ENCODE peak calls at places on chromosomes 11 and 22, in seven cellular contexts. Y is B cell; O is activated CD4-positive, alpha-beta memory T cell treated with anti-CD3 and anti-CD28 coated beads, Interleukin-2, amount 10 ng/mL, durations not matched to agents 7 days and 5 days; V is stomach; R is retina; A is naive thymus-derived CD4-positive, alpha-beta T cell; J is GM18507. C is an unnamed sample.

GRCh38 chr11:131351848-131352247 is 18.6 kb upstream of the NTM start:
- DNase-seq in Y (no peak), O (no peak), V (no peak), R (no peak), A (no peak), J (no peak), C (no peak)

GRCh38 chr11:107991868-107992414 is 16.8 kb upstream of the CUL5 start:
- DNase-seq in Y (no peak), O (no peak), V (no peak), R (no peak), A (no peak), J (no peak), C (no peak)

GRCh38 chr22:24758164-24758799 is 16.2 kb downstream of the PIWIL3 start:
- DNase-seq in Y (peak), O (peak), V (peak), R (peak), A (peak), J (peak), C (peak)

GRCh38 chr11:36156486-36157150 is 132.6 kb downstream of the COMMD9 start:
- DNase-seq in Y (no peak), O (no peak), V (no peak), R (no peak), A (no peak), J (no peak), C (peak)

GRCh38 chr11:72627594-72628281 is 46.5 kb downstream of the PDE2A start:
- DNase-seq in Y (no peak), O (no peak), V (no peak), R (no peak), A (no peak), J (no peak), C (peak)

GRCh38 chr11:37926772-37927171 is 1328.7 kb upstream of the RAG2 start:
- DNase-seq in Y (no peak), O (no peak), V (no peak), R (no peak), A (no peak), J (no peak), C (no peak)

GRCh38 chr22:37633693-37634504 is 5.6 kb upstream of the SH3BP1 start:
- DNase-seq in Y (peak), O (peak), V (peak), R (peak), A (peak), J (peak), C (peak)

GRCh38 chr22:38290347-38290746 is 17.5 kb upstream of the TMEM184B start:
- DNase-seq in Y (peak), O (no peak), V (no peak), R (no peak), A (no peak), J (no peak), C (no peak)

GRCh38 chr11:12724301-12725046 is 50.3 kb downstream of the TEAD1 start:
- DNase-seq in Y (no peak), O (no peak), V (peak), R (no peak), A (no peak), J (no peak), C (peak)

GRCh38 chr11:27482793-27483192 is 10.2 kb upstream of the LGR4 start:
- DNase-seq in Y (no peak), O (no peak), V (no peak), R (no peak), A (no peak), J (no peak), C (no peak)

C was measured in COR-L47.